ENCODE peak calls at places on chromosomes 3 and 15, in six cellular contexts. W is NCI-H774, I is EH, Z is brain microvascular endothelial cell, G is NCI-H460, M is amniotic epithelial cell. U is an unnamed sample.

GRCh38 chr3:13391308-13391707 is 28.8 kb downstream of the NUP210 start:
- DNase-seq in G (no peak), I (no peak), Z (no peak), W (no peak), M (no peak), U (no peak)

GRCh38 chr3:119681279-119681678 is 4.1 kb upstream of the COX17 start:
- DNase-seq in Z (no peak), W (no peak), I (peak), M (peak), G (peak), U (peak)

GRCh38 chr15:34223904-34224596 is 766 bp upstream of the EMC4 start:
- DNase-seq in I (no peak), W (no peak), Z (no peak), G (no peak), M (no peak), U (no peak)

GRCh38 chr3:46674031-46674592 is 19.4 kb downstream of the ALS2CL start:
- DNase-seq in Z (no peak), W (no peak), I (no peak), M (no peak), G (no peak), U (no peak)

GRCh38 chr15:63408514-63408913 is 26.9 kb upstream of the CA12 start:
- DNase-seq in G (no peak), I (peak), M (no peak), W (no peak), Z (no peak), U (peak)

GRCh38 chr15:70870066-70870465 is 16.1 kb upstream of the LARP6 start:
- DNase-seq in G (no peak), M (peak), I (peak), Z (peak), W (no peak), U (peak)

GRCh38 chr3:20696393-20697045 is 510.5 kb upstream of the SGO1 start:
- DNase-seq in I (no peak), G (no peak), M (no peak), W (no peak), Z (no peak), U (no peak)

GRCh38 chr15:90004252-90004651 is 3.1 kb downstream of the ZNF710 start:
- DNase-seq in I (no peak), W (no peak), G (no peak), Z (peak), M (peak), U (peak)

GRCh38 chr3:98598492-98598891 is 5.1 kb upstream of the CPOX start:
- DNase-seq in W (no peak), M (no peak), I (no peak), G (no peak), Z (no peak), U (no peak)

GRCh38 chr3:34361921-34362320 is 563.5 kb downstream of the PDCD6IP start:
- DNase-seq in W (no peak), G (no peak), I (no peak), Z (no peak), M (no peak), U (no peak)

GRCh38 chr3:71905426-71905825 is 120.5 kb upstream of the PROK2 start:
- DNase-seq in G (no peak), I (no peak), Z (no peak), M (no peak), W (no peak), U (no peak)

GRCh38 chr15:60797444-60798040 is 318.6 kb upstream of the ICE2 start:
- DNase-seq in I (peak), M (no peak), Z (no peak), W (no peak), G (no peak), U (no peak)

GRCh38 chr3:137110392-137110996 is 152.7 kb downstream of the IL20RB start:
- DNase-seq in M (peak), Z (peak), G (peak), I (peak), W (no peak), U (peak)

GRCh38 chr3:186259612-186260383 is 102.2 kb downstream of the DGKG start:
- DNase-seq in G (peak), M (peak), I (peak), Z (peak), W (peak), U (peak)

GRCh38 chr3:170038434-170039110 is 777 bp downstream of the GPR160 start:
- DNase-seq in G (no peak), I (no peak), Z (no peak), W (peak), M (peak), U (no peak)

GRCh38 chr3:134002326-134002725 is 27.4 kb downstream of the SLCO2A1 start:
- DNase-seq in I (peak), M (peak), W (no peak), G (no peak), Z (no peak), U (peak)

GRCh38 chr3:131655076-131655685 is 152.4 kb upstream of the MRPL3 start:
- DNase-seq in Z (no peak), M (no peak), W (no peak), G (no peak), I (no peak), U (no peak)

GRCh38 chr15:91050128-91050455 is 27.7 kb upstream of the VPS33B start:
- DNase-seq in G (no peak), M (no peak), I (no peak), W (no peak), Z (no peak), U (no peak)

GRCh38 chr3:36876181-36876936 is 68.5 kb downstream of the TRANK1 start:
- DNase-seq in I (no peak), W (no peak), M (no peak), G (no peak), Z (no peak), U (no peak)

GRCh38 chr15:90305932-90306331 is 40.5 kb downstream of the NGRN start:
- DNase-seq in G (no peak), M (peak), Z (no peak), W (no peak), I (no peak), U (no peak)

GRCh38 chr15:76996526-76997401 is 1.8 kb downstream of the PSTPIP1 start:
- DNase-seq in W (no peak), M (no peak), I (peak), Z (no peak), G (no peak), U (peak)

GRCh38 chr3:28556195-28556594 is 207.6 kb upstream of the AZI2 start:
- DNase-seq in G (no peak), Z (no peak), M (no peak), W (no peak), I (no peak), U (no peak)

GRCh38 chr15:57785039-57785438 is 78.5 kb downstream of the POLR2M start:
- DNase-seq in Z (no peak), W (no peak), I (no peak), G (no peak), M (no peak), U (no peak)

GRCh38 chr15:66115568-66116206 is 137.9 kb downstream of the MEGF11 start:
- DNase-seq in W (no peak), M (no peak), I (no peak), G (no peak), Z (no peak), U (no peak)

GRCh38 chr15:35484231-35484945 is 61.6 kb downstream of the DPH6 start:
- DNase-seq in Z (no peak), M (no peak), G (no peak), W (no peak), I (peak), U (peak)